ENCODE peak calls at places on chromosomes 2 and 18, in five cellular contexts. Y, O, P, M and I are unnamed samples.

GRCh38 chr2:173286153-173286809 is 68.4 kb upstream of the CDCA7 start:
- DNase-seq in Y (no peak), O (no peak), P (no peak), M (no peak), I (no peak)

GRCh38 chr2:72127401-72128058 is 20.1 kb downstream of the CYP26B1 start:
- DNase-seq in Y (no peak), O (no peak), P (no peak), M (no peak), I (no peak)

GRCh38 chr2:131092409-131093065 is 723 bp downstream of the FAM168B start:
- DNase-seq in Y (peak; percentile 40), O (no peak), P (no peak), M (no peak), I (no peak)

GRCh38 chr2:109020217-109020637 is 31.2 kb upstream of the EDAR start:
- DNase-seq in Y (no peak), O (no peak), P (no peak), M (no peak), I (no peak)

GRCh38 chr2:202178342-202178958 is 59.9 kb downstream of the SUMO1 start:
- DNase-seq in Y (peak; percentile 84), O (peak; percentile 65), P (peak; percentile 61), M (peak; percentile 58), I (no peak)

GRCh38 chr2:127589876-127590275 is 54.4 kb downstream of the MYO7B start:
- DNase-seq in Y (no peak), O (no peak), P (no peak), M (no peak), I (no peak)

GRCh38 chr2:144972676-144973075 is 452.8 kb upstream of the ZEB2 start:
- DNase-seq in Y (no peak), O (no peak), P (no peak), M (no peak), I (no peak)

GRCh38 chr2:199455533-199456382 is 2.0 kb downstream of the SATB2 start:
- DNase-seq in Y (peak; percentile 83), O (peak; percentile 69), P (no peak), M (no peak), I (no peak)

GRCh38 chr18:26574958-26575864 is 26.9 kb upstream of the KCTD1 start:
- DNase-seq in Y (peak; percentile 42), O (peak; percentile 71), P (peak; percentile 26), M (peak; percentile 55), I (no peak)

GRCh38 chr18:3466872-3467271 is 16.9 kb downstream of the TGIF1 start:
- DNase-seq in Y (no peak), O (peak; percentile 16), P (no peak), M (no peak), I (no peak)

GRCh38 chr2:98804736-98805135 is 73.8 kb upstream of the MGAT4A start:
- DNase-seq in Y (no peak), O (no peak), P (no peak), M (peak; percentile 18), I (no peak)

GRCh38 chr2:26245810-26246209 is 1.1 kb downstream of the HADHB start:
- DNase-seq in Y (no peak), O (no peak), P (no peak), M (no peak), I (no peak)

GRCh38 chr2:23312996-23313606 is 71.9 kb upstream of the KLHL29 start:
- DNase-seq in Y (no peak), O (peak; percentile 85), P (peak; percentile 73), M (no peak), I (no peak)

GRCh38 chr2:205148756-205149155 is 533.5 kb upstream of the NRP2 start:
- DNase-seq in Y (no peak), O (no peak), P (no peak), M (no peak), I (no peak)

GRCh38 chr2:32652555-32653209 is 24.8 kb downstream of the TTC27 start:
- DNase-seq in Y (no peak), O (no peak), P (no peak), M (no peak), I (no peak)

GRCh38 chr18:13756261-13756660 is 29.8 kb downstream of the RNMT start:
- DNase-seq in Y (no peak), O (no peak), P (no peak), M (no peak), I (no peak)

GRCh38 chr2:159555651-159556392 is 60.5 kb downstream of the BAZ2B start:
- DNase-seq in Y (no peak), O (no peak), P (no peak), M (no peak), I (no peak)

GRCh38 chr2:169640104-169640503 is 54.1 kb downstream of the CFAP210 start:
- DNase-seq in Y (no peak), O (no peak), P (no peak), M (no peak), I (no peak)

GRCh38 chr2:11406492-11407381 is 59.2 kb downstream of the E2F6 start:
- DNase-seq in Y (no peak), O (no peak), P (no peak), M (no peak), I (no peak)

GRCh38 chr2:196597531-196597930 is 42.0 kb upstream of the CCDC150 start:
- DNase-seq in Y (no peak), O (no peak), P (no peak), M (no peak), I (no peak)

GRCh38 chr2:12032975-12033374 is 286.5 kb downstream of the LPIN1 start:
- DNase-seq in Y (no peak), O (no peak), P (no peak), M (no peak), I (no peak)

GRCh38 chr2:73202156-73203054 is at the start of gene NOTO:
- DNase-seq in Y (no peak), O (peak; percentile 65), P (peak; percentile 15), M (no peak), I (no peak)

GRCh38 chr2:85753525-85754312 is at the start of gene ATOH8:
- DNase-seq in Y (peak; percentile 76), O (peak; percentile 75), P (peak; percentile 64), M (peak; percentile 81), I (no peak)

GRCh38 chr18:36481201-36481657 is 183.7 kb downstream of the FHOD3 start:
- DNase-seq in Y (no peak), O (no peak), P (no peak), M (no peak), I (no peak)

GRCh38 chr2:240142859-240143258 is 2.4 kb upstream of the OTOS start:
- DNase-seq in Y (no peak), O (no peak), P (no peak), M (no peak), I (no peak)

GRCh38 chr2:225041871-225042799 is at the start of gene DOCK10:
- DNase-seq in Y (peak; percentile 57), O (peak; percentile 39), P (peak; percentile 17), M (peak; percentile 39), I (no peak)
- TF ChIP-seq CTCF in Y (no peak), O (no peak), P (no peak), M (no peak), I (no peak)

GRCh38 chr2:233865838-233866237 is 2.3 kb downstream of the MSL3B start:
- DNase-seq in Y (no peak), O (peak; percentile 32), P (no peak), M (no peak), I (no peak)
- TF ChIP-seq CTCF in Y (no peak), O (peak; percentile 29), P (peak; percentile 46), M (no peak), I (peak; percentile 15)

DNA sequence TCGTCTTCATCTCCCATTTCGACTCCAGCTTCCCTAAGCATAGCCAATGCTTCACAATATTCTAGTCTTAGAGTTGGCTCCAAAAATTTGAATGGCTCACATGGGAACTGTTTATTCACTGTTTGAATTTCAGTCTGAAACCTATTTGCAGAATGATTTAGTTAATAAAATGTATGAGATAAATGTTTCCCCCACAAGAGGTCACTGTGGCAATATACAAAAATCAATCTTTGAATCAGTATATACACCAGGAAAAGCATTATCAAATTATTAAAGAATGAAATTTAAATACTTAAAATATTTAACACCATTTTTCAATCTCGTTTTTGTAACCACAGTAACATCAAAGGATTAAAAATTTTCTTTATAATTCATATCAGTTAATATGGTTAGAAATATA is 40.0 kb upstream of the MCM6 start:
- DNase-seq in Y (peak; percentile 47), O (no peak), P (no peak), M (no peak), I (no peak)
- TF ChIP-seq CTCF in Y (no peak), O (no peak), P (peak; percentile 71), M (peak; percentile 28), I (peak; percentile 49)

GRCh38 chr18:47883771-47884413 is 46.6 kb downstream of the SMAD2 start:
- DNase-seq in Y (peak; percentile 27), O (no peak), P (no peak), M (no peak), I (no peak)
- TF ChIP-seq CTCF in Y (no peak), O (no peak), P (no peak), M (no peak), I (no peak)

DNA sequence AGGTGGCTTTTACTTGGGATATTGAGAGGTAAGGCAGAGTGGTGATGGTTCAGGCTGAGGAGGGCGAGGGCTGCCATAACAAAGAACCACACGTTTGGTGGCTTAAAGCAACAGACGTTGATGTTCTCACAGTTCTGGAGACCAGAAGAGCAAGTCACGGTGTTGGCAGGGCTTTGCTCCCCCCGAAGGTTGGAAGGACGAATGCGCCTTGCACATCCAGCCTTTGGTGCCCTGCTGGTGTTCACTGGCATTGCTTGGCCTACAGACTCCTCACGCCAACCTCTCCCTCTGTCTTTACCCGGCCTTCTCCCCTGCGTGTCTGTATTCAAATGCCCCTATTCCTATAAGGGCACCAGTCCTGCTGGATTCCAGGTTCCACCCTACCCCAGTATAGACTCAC is 125.4 kb downstream of the TPO start:
- DNase-seq in Y (no peak), O (peak; percentile 58), P (no peak), M (no peak), I (no peak)
- TF ChIP-seq CTCF in Y (no peak), O (no peak), P (peak; percentile 57), M (no peak), I (no peak)

GRCh38 chr2:14642499-14642898 is 10.0 kb downstream of the LRATD1 start:
- DNase-seq in Y (no peak), O (peak; percentile 10), P (no peak), M (no peak), I (no peak)
- TF ChIP-seq CTCF in Y (no peak), O (peak; percentile 30), P (peak; percentile 34), M (no peak), I (no peak)

GRCh38 chr2:119753041-119753929 is 6.4 kb upstream of the PTPN4 start:
- DNase-seq in Y (peak; percentile 52), O (no peak), P (no peak), M (no peak), I (no peak)
- TF ChIP-seq CTCF in Y (peak; percentile 32), O (no peak), P (peak; percentile 67), M (peak; percentile 55), I (peak; percentile 70)

DNA sequence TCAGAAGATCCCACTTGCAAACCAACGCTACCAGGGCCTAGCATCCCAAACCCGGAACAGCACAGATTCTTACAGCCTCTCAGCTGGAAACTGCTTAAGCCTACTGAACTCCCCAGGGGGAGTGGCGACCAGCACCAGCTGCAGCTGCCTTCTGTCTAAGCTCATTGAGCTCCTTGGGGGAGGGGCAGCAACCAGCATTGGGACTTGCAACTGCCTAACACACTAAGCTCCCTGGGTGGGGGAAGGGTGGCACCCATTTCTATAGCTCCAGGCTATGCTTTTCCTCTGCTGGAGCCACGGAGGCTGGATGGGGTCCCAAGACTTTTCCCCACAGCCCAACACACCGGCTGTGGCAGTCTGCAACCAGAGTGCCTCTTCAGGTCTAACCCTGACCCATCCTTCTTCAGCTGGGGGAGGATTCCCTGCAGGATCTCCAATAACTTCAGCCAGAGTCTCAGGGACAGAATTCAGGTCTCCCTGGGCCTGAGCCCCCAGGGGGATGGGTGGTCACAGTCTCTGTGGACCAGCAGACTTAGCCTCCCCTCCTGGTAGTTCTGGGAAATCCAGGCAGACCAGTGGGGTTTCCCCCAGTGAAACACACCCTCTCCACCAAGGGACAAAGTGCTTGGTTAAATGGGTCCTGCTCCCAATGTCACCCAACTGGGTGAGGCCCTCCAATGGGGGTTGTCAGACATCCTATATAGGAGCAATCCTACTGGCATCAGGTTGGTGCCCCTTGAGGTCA is 45.9 kb upstream of the ITGA4 start:
- DNase-seq in Y (peak; percentile 51), O (peak; percentile 64), P (peak; percentile 24), M (no peak), I (no peak)
- TF ChIP-seq CTCF in Y (no peak), O (no peak), P (no peak), M (no peak), I (no peak)